ENCODE peak calls at places on chromosomes 5 and 9, in four cellular contexts. X is neuronal stem cell, O is IMR-90, I is mesendoderm. R is an unnamed sample.

GRCh38 chr5:53256746-53257145 is 147.2 kb upstream of the MOCS2 start:
- DNase-seq in X (no peak), O (peak; percentile 89), I (no peak), R (no peak)

GRCh38 chr5:172105811-172106210 is 82.2 kb downstream of the STK10 start:
- DNase-seq in X (no peak), O (no peak), I (no peak), R (no peak)

GRCh38 chr5:138565100-138565821 is 9.9 kb downstream of the HSPA9 start:
- DNase-seq in X (no peak), O (no peak), I (no peak), R (peak; percentile 5)

GRCh38 chr9:22060831-22061383 is 51.8 kb upstream of the CDKN2B start:
- DNase-seq in X (no peak), O (no peak), I (no peak), R (no peak)

GRCh38 chr5:5650242-5650641 is 227.8 kb downstream of the ICE1 start:
- DNase-seq in X (no peak), O (no peak), I (peak; percentile 72), R (no peak)

GRCh38 chr5:149485655-149486615 is 65.3 kb downstream of the CSNK1A1 start:
- DNase-seq in X (no peak), O (peak; percentile 100), I (peak; percentile 71), R (no peak)

GRCh38 chr5:150616024-150616470 is 24.4 kb upstream of the SYNPO start:
- DNase-seq in X (no peak), O (no peak), I (no peak), R (no peak)

GRCh38 chr5:73374520-73375235 is 73.9 kb downstream of the FOXD1 start:
- DNase-seq in X (no peak), O (peak; percentile 88), I (no peak), R (no peak)

GRCh38 chr5:53373420-53374188 is 106.8 kb upstream of the FST start:
- DNase-seq in X (no peak), O (peak; percentile 62), I (no peak), R (no peak)

GRCh38 chr9:38008168-38009034 is 60.6 kb downstream of the SHB start:
- DNase-seq in X (no peak), O (peak; percentile 93), I (peak; percentile 71), R (no peak)

GRCh38 chr5:95822038-95822407 is 503 bp downstream of the GLRX start:
- DNase-seq in X (peak; percentile 32), O (peak; percentile 25), I (peak; percentile 85), R (peak; percentile 55)

GRCh38 chr5:62621280-62621679 is 42.7 kb downstream of the LRRC70 start:
- DNase-seq in X (peak; percentile 36), O (no peak), I (peak; percentile 94), R (peak; percentile 92)

GRCh38 chr9:123104807-123105206 is 71.3 kb downstream of the GPR21 start:
- DNase-seq in X (no peak), O (no peak), I (no peak), R (no peak)
- H3K9ac ChIP-seq in X (no peak overlapping the region), O (no peak overlapping the region), I (no peak overlapping the region), R (no peak overlapping the region)

GRCh38 chr5:80655231-80655784 is 525 bp upstream of the DHFR start:
- DNase-seq in X (no peak), O (peak; percentile 32), I (no peak), R (no peak)
- H3K18ac ChIP-seq in X (no peak overlapping the region), O (peak overlapping the region; percentile 45), I (peak overlapping the region; percentile 71), R (no peak overlapping the region)

DNA sequence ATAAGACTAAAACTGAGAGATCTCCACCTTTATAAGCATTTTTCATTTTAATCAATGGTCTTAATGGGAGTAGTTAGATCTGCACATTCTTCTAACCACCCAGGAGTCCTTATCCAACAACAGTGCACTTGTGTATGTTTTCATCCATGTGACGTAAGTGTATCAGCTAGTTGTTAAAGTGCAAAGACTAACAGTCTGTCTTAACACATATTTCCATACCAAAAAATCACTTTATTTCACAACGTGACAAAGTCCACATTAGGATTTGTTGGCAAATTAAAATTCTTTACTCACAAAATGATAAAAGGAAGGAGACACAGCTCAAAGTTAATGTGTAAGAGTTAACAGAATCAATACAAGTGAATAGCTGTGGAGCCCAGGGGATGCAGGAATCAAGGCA is 1.9 kb upstream of the SMC2 start:
- DNase-seq in X (no peak), O (no peak), I (no peak), R (no peak)
- H3K9ac ChIP-seq in X (no peak overlapping the region), O (no peak overlapping the region), I (no peak overlapping the region), R (no peak overlapping the region)

DNA sequence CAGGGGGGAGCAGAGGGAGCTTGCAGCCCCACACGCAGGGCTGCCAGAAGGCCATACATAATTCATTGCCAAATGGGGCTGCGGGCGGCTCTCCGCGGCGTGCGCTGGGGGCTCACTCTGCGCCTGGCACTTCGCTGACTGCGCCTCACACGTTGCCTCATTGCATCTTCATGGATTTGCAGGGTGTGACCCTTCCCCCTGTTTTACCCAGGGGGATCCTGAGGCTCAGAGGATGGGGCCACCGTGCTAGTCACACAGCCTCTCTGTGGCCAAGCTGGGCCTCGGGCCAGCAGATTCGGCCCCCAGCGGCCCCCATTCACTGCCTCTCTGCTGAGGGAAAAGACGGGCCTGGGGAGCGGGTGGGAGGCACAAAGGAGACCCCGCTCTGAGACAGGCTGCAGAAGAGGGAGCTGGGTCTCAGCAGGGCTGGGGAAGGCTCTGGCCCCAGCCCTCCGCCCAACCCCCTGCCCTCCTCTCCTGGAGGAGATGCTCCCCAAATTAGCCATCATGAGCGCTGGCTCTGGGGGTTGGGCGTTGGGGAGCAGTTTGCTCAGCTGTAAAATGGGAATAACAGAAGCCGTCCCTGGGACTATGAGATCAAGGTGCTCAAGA is 115.5 kb downstream of the C9orf50 start:
- DNase-seq in X (no peak), O (no peak), I (no peak), R (no peak)
- H3K18ac ChIP-seq in X (peak overlapping the region; percentile 84), O (no peak overlapping the region), I (no peak overlapping the region), R (no peak overlapping the region)

DNA sequence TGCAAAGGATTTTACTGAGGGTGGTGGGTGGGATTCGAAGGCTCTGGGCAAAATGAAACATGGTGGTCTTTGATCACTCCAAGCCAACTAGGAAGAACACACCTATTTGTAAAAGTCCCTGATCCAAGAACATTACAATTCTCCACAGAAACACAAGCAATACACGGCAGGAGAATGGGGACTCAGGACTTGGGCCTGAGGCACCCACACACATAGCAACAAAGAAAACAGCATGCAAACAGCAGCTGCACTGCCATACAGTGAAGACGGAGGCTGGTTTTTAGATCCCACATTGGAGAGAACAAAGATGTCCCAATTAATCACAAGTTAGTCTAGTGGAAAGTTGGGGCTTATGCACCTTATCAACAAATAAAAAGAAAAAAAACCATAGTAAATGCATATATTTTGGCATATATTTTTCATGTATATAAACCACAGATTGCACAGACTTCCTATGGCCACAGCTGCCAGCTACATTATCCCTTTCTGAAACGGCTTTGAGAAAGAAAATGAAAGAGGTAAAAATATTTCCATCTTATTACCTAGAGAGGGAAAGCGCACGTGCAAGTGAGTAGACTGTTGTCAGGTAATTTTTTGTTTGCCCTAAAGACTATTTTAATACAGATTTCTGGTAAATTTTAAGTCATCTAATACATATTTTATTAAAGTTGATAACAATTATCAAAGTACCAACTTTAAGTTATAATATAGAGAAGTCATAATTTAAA is 410.9 kb downstream of the BNC2 start:
- DNase-seq in X (no peak), O (peak; percentile 23), I (peak; percentile 19), R (no peak)
- H3K9ac ChIP-seq in X (no peak overlapping the region), O (no peak overlapping the region), I (no peak overlapping the region), R (no peak overlapping the region)

GRCh38 chr9:131393622-131394463 is at the start of gene PRRC2B:
- DNase-seq in X (peak; percentile 94), O (peak; percentile 62), I (peak; percentile 95), R (peak; percentile 96)
- H3K18ac ChIP-seq in X (peak within 1 kb of the TSS; percentile 89), O (peak within 1 kb of the TSS; percentile 73), I (peak within 1 kb of the TSS; percentile 100), R (peak within 1 kb of the TSS; percentile 22)

DNA sequence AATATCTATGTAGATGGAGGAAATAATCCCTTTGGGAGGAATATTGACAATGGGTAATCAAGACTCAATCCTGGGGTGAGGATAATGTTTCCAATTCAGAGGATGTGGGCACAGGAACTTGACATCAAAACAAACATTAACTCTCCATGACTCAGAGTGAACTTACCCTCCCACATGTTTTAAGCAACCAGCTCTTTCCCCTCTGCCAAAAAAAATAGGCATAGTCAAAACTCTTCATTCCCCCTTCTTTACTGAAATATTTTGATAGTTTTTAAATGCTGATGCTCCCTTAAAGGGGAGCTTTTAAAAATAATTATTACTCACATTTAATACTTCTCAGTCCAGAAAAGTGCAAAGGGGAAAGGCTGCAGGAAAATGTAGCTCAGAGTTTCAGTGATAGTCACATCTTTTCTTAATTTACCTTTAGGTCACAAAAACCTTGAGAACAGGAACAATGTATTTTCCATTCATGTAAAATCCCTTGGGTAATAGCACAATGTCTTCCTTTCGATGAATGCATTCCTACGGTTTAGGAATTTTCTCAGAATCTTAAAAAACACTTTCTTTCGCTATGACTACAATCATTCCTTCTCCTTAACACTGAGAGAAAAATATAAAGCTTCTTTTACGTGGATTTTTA is 298.4 kb upstream of the GRAMD2B start:
- DNase-seq in X (no peak), O (peak; percentile 64), I (peak; percentile 49), R (no peak)
- H3K9ac ChIP-seq in X (no peak overlapping the region), O (no peak overlapping the region), I (no peak overlapping the region), R (no peak overlapping the region)

GRCh38 chr9:133918123-133918813 is 73.9 kb downstream of the VAV2 start:
- DNase-seq in X (no peak), O (peak; percentile 18), I (no peak), R (no peak)

GRCh38 chr9:133919253-133920115 is 72.6 kb downstream of the VAV2 start:
- DNase-seq in X (no peak), O (peak; percentile 29), I (no peak), R (no peak)

GRCh38 chr9:133917407-133917806 is 74.7 kb downstream of the VAV2 start:
- DNase-seq in X (no peak), O (no peak), I (no peak), R (no peak)

GRCh38 chr9:133921866-133922265 is 70.3 kb downstream of the VAV2 start:
- DNase-seq in X (no peak), O (no peak), I (no peak), R (no peak)

GRCh38 chr9:133920471-133920870 is 71.7 kb downstream of the VAV2 start:
- DNase-seq in X (no peak), O (no peak), I (no peak), R (no peak)
- H3K18ac ChIP-seq in X (peak overlapping the region; percentile 7), O (no peak overlapping the region), I (no peak overlapping the region), R (no peak overlapping the region)

DNA sequence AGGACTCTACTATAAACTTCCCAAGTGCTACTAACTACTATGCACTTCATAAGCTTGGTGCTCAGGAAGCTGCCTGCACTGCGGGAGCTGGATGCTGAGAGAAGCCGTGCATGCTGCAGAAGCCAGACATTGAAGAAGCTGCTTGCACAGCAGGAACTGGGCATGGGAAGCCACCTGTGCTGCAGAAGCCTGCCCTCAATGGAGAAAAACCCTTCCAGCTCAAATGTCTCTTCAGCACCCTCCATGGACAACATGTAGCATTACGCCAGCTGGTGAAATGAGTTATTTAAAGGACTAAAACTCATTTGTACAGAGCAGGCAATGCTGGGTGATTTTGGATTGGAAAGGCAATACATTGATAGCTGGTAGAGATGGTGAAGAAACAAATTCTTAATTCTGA is 247.2 kb downstream of the KIF4B start:
- DNase-seq in X (peak; percentile 26), O (no peak), I (peak; percentile 71), R (peak; percentile 72)
- H3K9ac ChIP-seq in X (no peak overlapping the region), O (no peak overlapping the region), I (no peak overlapping the region), R (no peak overlapping the region)